ENCODE peak calls at places on chromosomes 11 and 22, in seven cellular contexts. E is OCI-LY7, Q is HCT116, I is GM23338, A is GM23248, Z is PC-3, P is hepatocyte. H is an unnamed sample.

GRCh38 chr11:8352852-8353505 is 89.3 kb upstream of the LMO1 start:
- DNase-seq in Q (no peak), Z (peak; percentile 57), E (no peak), A (no peak), I (no peak), P (no peak), H (peak; percentile 29)

GRCh38 chr22:47001288-47001687 is 238.8 kb downstream of the TBC1D22A start:
- DNase-seq in E (no peak), P (no peak), A (no peak), Z (no peak), Q (no peak), I (no peak), H (no peak)

GRCh38 chr22:27220349-27220748 is 563.0 kb downstream of the MIAT start:
- DNase-seq in Q (no peak), Z (no peak), E (no peak), A (peak; percentile 94), P (peak; percentile 68), I (no peak), H (no peak)

GRCh38 chr11:105933666-105934065 is 88.4 kb downstream of the MSANTD4 start:
- DNase-seq in E (no peak), A (no peak), Q (no peak), P (no peak), I (no peak), Z (no peak), H (no peak)

GRCh38 chr11:134856371-134856971 is 444.4 kb upstream of the B3GAT1 start:
- DNase-seq in E (no peak), I (no peak), Q (no peak), P (no peak), A (no peak), Z (no peak), H (no peak)

GRCh38 chr11:71566081-71566620 is 788 bp downstream of the KRTAP5-10 start:
- DNase-seq in A (no peak), I (no peak), Q (no peak), P (no peak), Z (peak; percentile 45), E (no peak), H (no peak)

GRCh38 chr11:19770277-19770676 is 57.6 kb downstream of the NAV2 start:
- DNase-seq in I (no peak), E (no peak), A (no peak), Q (no peak), P (no peak), Z (no peak), H (no peak)

GRCh38 chr11:579830-580601 is 3.7 kb downstream of the PHRF1 start:
- DNase-seq in P (peak; percentile 76), I (no peak), A (peak; percentile 57), Z (no peak), E (no peak), Q (no peak), H (no peak)

GRCh38 chr11:11849127-11849746 is 7.5 kb downstream of the USP47 start:
- DNase-seq in Z (peak; percentile 75), P (peak; percentile 78), A (peak; percentile 73), Q (peak; percentile 44), I (peak; percentile 83), E (peak; percentile 74), H (peak; percentile 79)

GRCh38 chr11:126594921-126595367 is 239.5 kb downstream of the ST3GAL4 start:
- DNase-seq in Z (no peak), A (no peak), Q (no peak), I (no peak), P (no peak), E (no peak), H (no peak)

GRCh38 chr11:86947541-86947940 is 7.7 kb downstream of the FZD4 start:
- DNase-seq in A (peak; percentile 68), E (no peak), Z (no peak), Q (no peak), P (no peak), I (no peak), H (no peak)

GRCh38 chr11:120316880-120317688 is 8.0 kb upstream of the TLCD5 start:
- DNase-seq in P (peak; percentile 42), E (no peak), A (peak; percentile 65), Z (peak; percentile 99), Q (no peak), I (peak; percentile 74), H (no peak)

GRCh38 chr11:45355706-45356041 is 69.5 kb upstream of the SYT13 start:
- DNase-seq in Q (no peak), A (no peak), P (no peak), I (no peak), Z (no peak), E (no peak), H (no peak)

GRCh38 chr11:8531312-8531711 is 62.7 kb downstream of the STK33 start:
- DNase-seq in Z (no peak), P (peak; percentile 5), E (no peak), I (peak; percentile 21), Q (no peak), A (no peak), H (peak; percentile 8)

GRCh38 chr22:42326786-42327185 is 56.3 kb upstream of the TCF20 start:
- DNase-seq in E (no peak), I (no peak), P (no peak), Q (no peak), Z (no peak), A (no peak), H (no peak)

GRCh38 chr22:20155330-20156041 is 4.6 kb upstream of the CCDC188 start:
- DNase-seq in P (no peak), A (peak; percentile 75), Z (no peak), E (no peak), Q (no peak), I (no peak), H (peak; percentile 31)

GRCh38 chr22:31085493-31085824 is 4.3 kb downstream of the SMTN start:
- DNase-seq in Z (no peak), A (peak; percentile 47), Q (no peak), P (peak; percentile 26), E (no peak), I (peak; percentile 74), H (peak; percentile 66)

GRCh38 chr11:69335010-69335409 is 41.1 kb downstream of the MYEOV start:
- DNase-seq in E (no peak), Z (no peak), I (no peak), Q (no peak), A (no peak), P (no peak), H (no peak)

GRCh38 chr11:77287615-77288273 is 13.7 kb downstream of the GDPD4 start:
- DNase-seq in E (no peak), I (no peak), P (no peak), A (peak; percentile 95), Z (peak; percentile 87), Q (no peak), H (no peak)

GRCh38 chr22:44665115-44665514 is 36.9 kb upstream of the PRR5 start:
- DNase-seq in E (no peak), Q (no peak), P (no peak), I (peak; percentile 42), Z (no peak), A (no peak), H (peak; percentile 23)

GRCh38 chr11:114400222-114400973 is at the start of the genes C11orf71 and RBM7:
- DNase-seq in P (peak; percentile 99), Q (peak; percentile 95), A (peak; percentile 100), Z (peak; percentile 100), I (peak; percentile 95), E (peak; percentile 99), H (peak; percentile 95)
- H3K4me3 ChIP-seq in P (peak within 1 kb of the TSS; percentile 68), Q (peak within 1 kb of the TSS; percentile 86), A (peak within 1 kb of the TSS; percentile 94), Z (peak within 1 kb of the TSS; percentile 94), I (peak within 1 kb of the TSS; percentile 72), E (peak within 1 kb of the TSS; percentile 79), H (peak within 1 kb of the TSS; percentile 74)

DNA sequence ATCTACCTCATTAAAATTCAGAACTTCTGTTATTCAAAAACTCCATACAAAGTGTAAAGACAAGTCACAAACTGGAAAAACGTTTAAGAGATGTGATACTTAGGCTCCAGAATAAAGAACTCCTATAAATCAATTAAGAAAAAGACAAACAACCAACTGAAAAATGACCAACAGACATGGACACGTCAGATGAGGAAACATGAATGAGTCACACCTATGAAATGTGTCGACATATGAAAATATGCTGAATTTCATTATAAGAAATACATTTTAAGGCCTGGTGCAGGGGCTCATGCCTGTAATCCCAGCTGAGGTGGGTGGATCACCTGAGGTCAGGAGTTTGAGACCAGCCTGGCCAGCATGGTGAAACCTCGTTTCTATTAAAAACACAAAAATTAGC is 78.7 kb downstream of the ENTHD1 start:
- DNase-seq in Q (no peak), Z (peak; percentile 35), I (no peak), E (no peak), P (no peak), A (peak; percentile 16), H (no peak)
- TF ChIP-seq EZH2phosphoT487 in Q (no peak), Z (no peak), I (no peak), E (no peak), P (no peak), A (no peak), H (no peak)

GRCh38 chr11:63952570-63952969 is 13.8 kb downstream of the NAA40 start:
- DNase-seq in E (no peak), Z (no peak), I (no peak), A (no peak), P (no peak), Q (no peak), H (no peak)

DNA sequence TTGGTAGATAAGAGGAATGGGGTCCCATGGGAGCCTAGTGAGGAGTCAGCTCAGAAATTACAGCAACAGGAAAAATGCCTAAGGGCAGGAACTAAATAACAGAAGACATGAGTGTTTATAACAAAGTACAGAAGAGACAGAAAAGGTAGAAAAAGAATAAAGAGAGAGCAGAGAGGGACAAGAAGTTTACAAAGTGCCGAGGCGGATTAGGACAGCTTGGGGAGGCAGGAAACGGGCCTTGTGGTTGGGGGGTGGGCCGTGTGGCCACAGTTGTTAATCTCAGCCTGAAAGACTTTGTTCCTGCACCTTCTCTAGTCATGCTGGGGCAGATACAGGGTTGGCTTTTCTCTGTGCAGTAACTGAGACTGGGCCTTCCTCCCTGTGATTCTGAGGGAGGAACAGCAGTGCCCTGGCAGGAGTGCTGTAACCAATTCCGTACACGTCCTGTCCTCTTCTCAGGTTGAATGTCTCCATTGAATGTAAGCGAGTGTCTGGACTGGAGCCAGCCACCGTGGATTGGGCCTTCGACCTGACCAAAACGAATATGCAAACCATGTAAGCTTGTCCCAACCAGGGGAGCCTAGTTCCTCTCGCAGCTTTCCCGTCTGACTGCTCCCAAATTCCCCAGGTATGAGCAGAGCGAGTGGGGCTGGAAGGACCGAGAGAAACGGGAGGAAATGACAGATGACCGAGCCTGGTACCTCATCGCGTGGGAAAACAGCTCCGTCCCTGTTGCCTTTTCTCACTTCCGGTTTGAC is 13.2 kb downstream of the NAA40 start:
- DNase-seq in P (no peak), I (no peak), Q (no peak), E (peak; percentile 20), A (peak; percentile 23), Z (no peak), H (no peak)
- H3K4me3 ChIP-seq in P (no peak overlapping the region), I (no peak overlapping the region), Q (no peak overlapping the region), E (no peak overlapping the region), A (no peak overlapping the region), Z (no peak overlapping the region), H (no peak overlapping the region)

GRCh38 chr11:15707971-15708370 is 593.2 kb downstream of the INSC start:
- DNase-seq in Z (peak; percentile 9), Q (no peak), P (peak; percentile 71), E (no peak), A (no peak), I (peak; percentile 11), H (peak; percentile 9)

GRCh38 chr11:15705886-15706285 is 591.2 kb downstream of the INSC start:
- DNase-seq in Q (no peak), I (no peak), Z (no peak), P (no peak), E (no peak), A (no peak), H (no peak)

GRCh38 chr11:15710593-15711260 is 596.0 kb downstream of the INSC start:
- DNase-seq in I (peak; percentile 14), A (no peak), E (no peak), Z (no peak), Q (no peak), P (no peak), H (peak; percentile 12)

GRCh38 chr11:15704064-15704463 is 589.3 kb downstream of the INSC start:
- DNase-seq in Q (no peak), I (no peak), Z (no peak), E (no peak), A (no peak), P (no peak), H (peak; percentile 11)

GRCh38 chr11:15707194-15707593 is 592.5 kb downstream of the INSC start:
- DNase-seq in E (no peak), P (no peak), A (no peak), Q (no peak), I (no peak), Z (no peak), H (no peak)
- TF ChIP-seq EZH2phosphoT487 in E (no peak), P (no peak), A (no peak), Q (no peak), I (no peak), Z (no peak), H (no peak)